ENCODE peak calls at places on chromosomes 1 and 21, in five cellular contexts. W, J, R, S and K are unnamed samples.

GRCh38 chr1:17097125-17097524 is 22.1 kb downstream of the PADI2 start:
- DNase-seq in W (no peak), J (no peak), R (no peak), S (no peak), K (no peak)

GRCh38 chr1:217010253-217010652 is 287.0 kb upstream of the ESRRG start:
- DNase-seq in W (no peak), J (no peak), R (no peak), S (no peak), K (no peak)

GRCh38 chr21:46435786-46436227 is 22.9 kb upstream of the DIP2A start:
- DNase-seq in W (peak), J (no peak), R (no peak), S (no peak), K (no peak)

GRCh38 chr1:79811173-79811572 is 804.6 kb upstream of the ADGRL4 start:
- DNase-seq in W (no peak), J (no peak), R (no peak), S (no peak), K (no peak)

GRCh38 chr1:106360252-106360651 is 696.2 kb upstream of the PRMT6 start:
- DNase-seq in W (no peak), J (no peak), R (no peak), S (peak), K (no peak)

GRCh38 chr1:99685516-99686180 is 39.7 kb downstream of the PALMD start:
- DNase-seq in W (peak), J (peak), R (peak), S (peak), K (no peak)

GRCh38 chr1:9399510-9400424 is 107.1 kb downstream of the SPSB1 start:
- DNase-seq in W (peak), J (no peak), R (peak), S (no peak), K (no peak)

GRCh38 chr1:36070349-36070748 is 13.5 kb upstream of the TEKT2 start:
- DNase-seq in W (no peak), J (no peak), R (no peak), S (no peak), K (no peak)

GRCh38 chr1:58815069-58815679 is 31.3 kb upstream of the JUN start:
- DNase-seq in W (peak), J (peak), R (peak), S (peak), K (no peak)

GRCh38 chr1:44240802-44241671 is 27.8 kb downstream of the DMAP1 start:
- DNase-seq in W (no peak), J (no peak), R (no peak), S (no peak), K (no peak)

GRCh38 chr1:232937741-232938375 is 12.6 kb upstream of the NTPCR start:
- DNase-seq in W (no peak), J (no peak), R (no peak), S (no peak), K (no peak)

GRCh38 chr1:94093996-94094395 is 27.0 kb downstream of the ABCA4 start:
- DNase-seq in W (no peak), J (no peak), R (no peak), S (no peak), K (no peak)

GRCh38 chr1:183942933-183943693 is 94.4 kb downstream of the COLGALT2 start:
- DNase-seq in W (no peak), J (no peak), R (no peak), S (peak), K (no peak)

GRCh38 chr1:222618001-222618879 is at the start of gene MIA3:
- DNase-seq in W (peak), J (peak), R (peak), S (peak), K (no peak)

GRCh38 chr1:245605480-245606156 is 450.8 kb downstream of the KIF26B start:
- DNase-seq in W (no peak), J (no peak), R (no peak), S (no peak), K (no peak)

GRCh38 chr21:33419538-33420123 is 16.4 kb downstream of the IFNGR2 start:
- DNase-seq in W (no peak), J (no peak), R (no peak), S (no peak), K (no peak)